ENCODE peak calls at places on chromosome 1, in six cellular contexts. N, Q, O, J, H and B are unnamed samples.

GRCh38 chr1:30023300-30024022 is 699.9 kb downstream of the MATN1 start:
- DNase-seq in N (no peak), Q (no peak), O (no peak), J (no peak), H (no peak), B (no peak)

GRCh38 chr1:234962340-234962989 is 166.2 kb downstream of the TOMM20 start:
- DNase-seq in N (peak; percentile 78), Q (peak; percentile 54), O (no peak), J (peak; percentile 90), H (no peak), B (no peak)

GRCh38 chr1:23559985-23560755 is 869 bp upstream of the ID3 start:
- DNase-seq in N (peak; percentile 45), Q (no peak), O (no peak), J (no peak), H (no peak), B (no peak)

GRCh38 chr1:63691672-63692425 is 82.0 kb upstream of the ROR1 start:
- DNase-seq in N (peak; percentile 86), Q (peak; percentile 53), O (peak; percentile 66), J (peak; percentile 84), H (no peak), B (no peak)

GRCh38 chr1:245383396-245384330 is 228.9 kb downstream of the KIF26B start:
- DNase-seq in N (peak; percentile 19), Q (no peak), O (no peak), J (no peak), H (no peak), B (no peak)

GRCh38 chr1:161196521-161197451 is 2.1 kb downstream of the ADAMTS4 start:
- DNase-seq in N (no peak), Q (peak; percentile 55), O (no peak), J (peak; percentile 87), H (no peak), B (no peak)

GRCh38 chr1:239811211-239811902 is 280.3 kb upstream of the FMN2 start:
- DNase-seq in N (no peak), Q (no peak), O (no peak), J (no peak), H (no peak), B (no peak)

GRCh38 chr1:219276029-219276738 is 102.5 kb downstream of the LYPLAL1 start:
- DNase-seq in N (no peak), Q (no peak), O (no peak), J (no peak), H (no peak), B (no peak)

GRCh38 chr1:40312238-40313205 is 4.6 kb downstream of the COL9A2 start:
- DNase-seq in N (peak; percentile 80), Q (no peak), O (no peak), J (no peak), H (no peak), B (no peak)